ENCODE peak calls at places on chromosome 14, in four cellular contexts. M is cardiac muscle cell, L is astrocyte of the cerebellum, F is fibroblast of pulmonary artery. U is an unnamed sample.

GRCh38 chr14:73266317-73266716 is 29.0 kb downstream of the PAPLN start:
- DNase-seq in L (no peak), F (no peak), M (no peak), U (no peak)

GRCh38 chr14:99382781-99383456 is 97.7 kb downstream of the SETD3 start:
- DNase-seq in M (no peak), F (no peak), L (no peak), U (no peak)

GRCh38 chr14:102150083-102150482 is 10.4 kb downstream of the WDR20 start:
- DNase-seq in M (no peak), F (no peak), L (no peak), U (no peak)

GRCh38 chr14:49483266-49483665 is 102.9 kb downstream of the RPS29 start:
- DNase-seq in L (no peak), M (no peak), F (no peak), U (no peak)

GRCh38 chr14:101426466-101426865 is 134.8 kb upstream of the DIO3 start:
- DNase-seq in F (no peak), L (no peak), M (peak; percentile 12), U (no peak)

GRCh38 chr14:35332517-35333346 is 40.5 kb downstream of the PSMA6 start:
- DNase-seq in L (no peak), M (no peak), F (peak; percentile 41), U (peak; percentile 17)

GRCh38 chr14:64234877-64235651 is 59.1 kb downstream of the ESR2 start:
- DNase-seq in M (peak; percentile 58), F (peak; percentile 67), L (peak; percentile 67), U (peak; percentile 36)

GRCh38 chr14:104423715-104424405 is 155.7 kb upstream of the C14orf180 start:
- DNase-seq in L (no peak), F (no peak), M (no peak), U (no peak)

GRCh38 chr14:23284654-23285529 is 1.0 kb downstream of the HOMEZ start:
- DNase-seq in L (no peak), F (peak; percentile 21), M (peak; percentile 25), U (peak; percentile 35)

GRCh38 chr14:73833530-73834257 is 17.9 kb upstream of the PTGR2 start:
- DNase-seq in F (peak; percentile 82), L (peak; percentile 87), M (peak; percentile 84), U (peak; percentile 89)

GRCh38 chr14:99212646-99213045 is 59.4 kb downstream of the BCL11B start:
- DNase-seq in L (no peak), F (no peak), M (no peak), U (no peak)

GRCh38 chr14:34110531-34110930 is 159.7 kb upstream of the EGLN3 start:
- DNase-seq in L (no peak), M (no peak), F (no peak), U (no peak)

GRCh38 chr14:47269788-47270492 is 405.5 kb downstream of the MDGA2 start:
- DNase-seq in F (peak; percentile 14), L (no peak), M (peak; percentile 20), U (peak; percentile 4)

GRCh38 chr14:105071326-105071725 is 6.1 kb upstream of the GPR132 start:
- DNase-seq in M (no peak), F (no peak), L (no peak), U (no peak)

GRCh38 chr14:102779574-102780315 is 2.5 kb downstream of the TRAF3 start:
- DNase-seq in L (no peak), F (peak; percentile 58), M (peak; percentile 53), U (peak; percentile 37)

GRCh38 chr14:103607039-103607668 is 21.9 kb upstream of the KLC1 start:
- DNase-seq in F (peak; percentile 90), M (peak; percentile 96), L (peak; percentile 93), U (peak; percentile 85)

GRCh38 chr14:71308671-71309070 is 401.4 kb downstream of the PCNX1 start:
- DNase-seq in M (no peak), L (no peak), F (no peak), U (no peak)

GRCh38 chr14:103108749-103109207 is 14.3 kb downstream of the EXOC3L4 start:
- DNase-seq in L (no peak), M (peak; percentile 45), F (no peak), U (peak; percentile 56)

GRCh38 chr14:54364555-54365415 is 32.0 kb upstream of the CDKN3 start:
- DNase-seq in L (peak; percentile 65), F (peak; percentile 81), M (peak; percentile 89), U (peak; percentile 85)

GRCh38 chr14:88013750-88014349 is 8.9 kb downstream of the GPR65 start:
- DNase-seq in M (peak; percentile 87), F (peak; percentile 84), L (peak; percentile 45), U (peak; percentile 78)

GRCh38 chr14:105117257-105117646 is 51.3 kb downstream of the JAG2 start:
- DNase-seq in F (no peak), L (no peak), M (no peak), U (no peak)

GRCh38 chr14:104087981-104088850 is 2.7 kb downstream of the ASPG start:
- DNase-seq in M (peak; percentile 5), F (no peak), L (no peak), U (no peak)

GRCh38 chr14:71206766-71207371 is 299.6 kb downstream of the PCNX1 start:
- DNase-seq in F (peak; percentile 91), L (peak; percentile 56), M (peak; percentile 91), U (peak; percentile 85)

GRCh38 chr14:102095231-102095870 is 8.5 kb upstream of the HSP90AA1 start:
- DNase-seq in M (no peak), F (no peak), L (no peak), U (no peak)

GRCh38 chr14:49447725-49448124 is 138.5 kb downstream of the RPS29 start:
- DNase-seq in M (no peak), L (no peak), F (no peak), U (no peak)

GRCh38 chr14:99055019-99055418 is 217.0 kb downstream of the BCL11B start:
- DNase-seq in L (no peak), F (no peak), M (no peak), U (no peak)

GRCh38 chr14:22024117-22024516 is 350.5 kb upstream of the OR4E1 start:
- DNase-seq in L (no peak), F (no peak), M (no peak), U (no peak)

GRCh38 chr14:98913967-98914620 is 357.9 kb downstream of the BCL11B start:
- DNase-seq in L (no peak), M (no peak), F (no peak), U (no peak)

GRCh38 chr14:57382283-57382682 is 8.1 kb upstream of the NAA30 start:
- DNase-seq in M (peak; percentile 81), F (peak; percentile 91), L (no peak), U (peak; percentile 77)

GRCh38 chr14:104353921-104354701 is 215.7 kb downstream of the KIF26A start:
- DNase-seq in M (no peak), L (no peak), F (no peak), U (no peak)

GRCh38 chr14:104099096-104100041 is 13.9 kb downstream of the ASPG start:
- DNase-seq in F (no peak), M (no peak), L (no peak), U (no peak)

GRCh38 chr14:59332727-59333126 is 132.5 kb downstream of the GPR135 start:
- DNase-seq in F (peak; percentile 92), M (peak; percentile 76), L (no peak), U (peak; percentile 92)

GRCh38 chr14:24789277-24789832 is 155.4 kb upstream of the GZMB start:
- DNase-seq in F (no peak), L (no peak), M (no peak), U (no peak)
- TF ChIP-seq CTCF in F (no peak), L (no peak), M (no peak), U (no peak)

GRCh38 chr14:52241102-52241793 is 26.2 kb upstream of the PTGDR start:
- DNase-seq in F (peak; percentile 88), L (peak; percentile 15), M (peak; percentile 78), U (peak; percentile 88)

GRCh38 chr14:52244328-52244727 is 23.2 kb upstream of the PTGDR start:
- DNase-seq in F (no peak), M (no peak), L (no peak), U (no peak)

GRCh38 chr14:52238682-52239081 is 28.8 kb upstream of the PTGDR start:
- DNase-seq in M (no peak), F (no peak), L (no peak), U (no peak)

GRCh38 chr14:52244997-52245396 is 22.5 kb upstream of the PTGDR start:
- DNase-seq in F (no peak), M (no peak), L (no peak), U (no peak)

GRCh38 chr14:52240623-52241022 is 26.9 kb upstream of the PTGDR start:
- DNase-seq in M (no peak), L (no peak), F (no peak), U (peak; percentile 23)
- H3K4me3 ChIP-seq in M (no peak overlapping the region), L (no peak overlapping the region), F (peak overlapping the region; percentile 13), U (no peak overlapping the region)

GRCh38 chr14:92948647-92949046 is 25.7 kb downstream of the CHGA start:
- DNase-seq in L (no peak), M (no peak), F (no peak), U (no peak)

GRCh38 chr14:92945959-92946846 is 23.3 kb downstream of the CHGA start:
- DNase-seq in F (peak; percentile 60), L (no peak), M (peak; percentile 70), U (peak; percentile 68)

GRCh38 chr14:92944976-92945375 is 22.0 kb downstream of the CHGA start:
- DNase-seq in M (no peak), F (no peak), L (no peak), U (no peak)

GRCh38 chr14:92945544-92945943 is 22.6 kb downstream of the CHGA start:
- DNase-seq in L (no peak), F (no peak), M (no peak), U (no peak)

GRCh38 chr14:92946847-92947545 is 24.0 kb downstream of the CHGA start:
- DNase-seq in M (no peak), F (no peak), L (no peak), U (no peak)
- TF ChIP-seq CTCF in M (no peak), F (no peak), L (no peak), U (no peak)

GRCh38 chr14:37596790-37597189 is 1.4 kb downstream of the TTC6 start:
- DNase-seq in M (no peak), F (no peak), L (no peak), U (no peak)

GRCh38 chr14:37597538-37598084 is 2.2 kb downstream of the TTC6 start:
- DNase-seq in M (peak; percentile 41), F (no peak), L (no peak), U (no peak)

GRCh38 chr14:37599527-37600368 is 4.3 kb downstream of the TTC6 start:
- DNase-seq in F (no peak), L (no peak), M (no peak), U (no peak)

GRCh38 chr14:37598973-37599526 is 3.6 kb downstream of the TTC6 start:
- DNase-seq in M (no peak), L (no peak), F (no peak), U (no peak)

DNA sequence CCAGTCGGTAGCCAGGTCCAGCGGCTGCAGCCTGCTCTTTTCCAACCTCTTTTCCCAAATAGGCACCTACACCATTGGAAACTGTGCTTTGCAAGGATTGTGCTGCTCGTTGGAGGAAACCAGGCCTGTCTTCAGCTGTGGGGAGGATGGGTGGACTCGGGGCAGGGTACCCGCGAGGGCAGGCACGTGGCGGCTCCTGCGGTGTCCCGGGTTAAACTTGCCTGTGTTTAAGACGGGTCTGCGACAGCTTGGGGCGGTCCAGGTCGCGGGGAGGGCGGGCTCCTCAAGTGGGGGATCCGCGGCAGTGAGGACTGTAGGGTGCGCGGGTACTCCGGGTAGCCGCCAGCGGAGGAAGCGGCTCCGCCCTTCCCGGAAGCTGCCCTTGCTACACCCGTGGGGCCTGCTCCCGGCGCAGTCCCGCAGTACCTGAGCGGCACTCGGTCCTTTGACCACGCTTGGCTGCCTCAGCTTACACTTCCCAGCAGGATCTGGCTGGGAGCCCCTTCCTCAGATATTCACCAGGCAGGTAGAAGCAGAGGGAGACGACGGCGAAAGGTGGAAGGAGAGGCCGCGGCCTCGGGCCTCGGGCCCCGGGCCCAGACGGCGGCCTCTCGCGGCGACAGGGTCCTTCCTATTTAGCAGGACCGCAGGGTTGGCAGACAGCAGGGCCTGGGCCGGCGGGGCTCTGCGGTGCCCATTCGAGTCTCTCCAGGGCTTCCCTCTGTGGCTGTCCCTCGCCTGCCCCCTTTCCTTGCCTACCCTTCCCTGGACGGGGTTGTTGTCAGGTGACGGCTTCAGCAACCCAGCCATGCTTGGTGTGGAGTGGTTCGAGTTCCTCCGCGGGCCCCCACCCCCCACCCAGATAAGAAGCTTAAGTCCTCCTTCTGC is 2.9 kb downstream of the TTC6 start:
- DNase-seq in M (no peak), L (no peak), F (no peak), U (no peak)
- H3K4me3 ChIP-seq in M (no peak overlapping the region), L (no peak overlapping the region), F (no peak overlapping the region), U (no peak overlapping the region)

U was measured in fibroblast of the aortic adventitia.